ENCODE peak calls at places on chromosomes 6 and 20, in four cellular contexts. B is HCT116, Q is H1, V is GM12878. A is an unnamed sample.

GRCh38 chr20:18879262-18879661 is 65.7 kb downstream of the SCP2D1 start:
- DNase-seq in B (no peak), Q (no peak), V (no peak), A (no peak)

GRCh38 chr20:9911519-9911918 is 72.6 kb upstream of the PAK5 start:
- DNase-seq in B (no peak), Q (no peak), V (no peak), A (no peak)

GRCh38 chr20:15889073-15889923 is 684.0 kb downstream of the KIF16B start:
- DNase-seq in B (no peak), Q (no peak), V (no peak), A (no peak)

GRCh38 chr6:12957321-12958051 is 240.9 kb downstream of the PHACTR1 start:
- DNase-seq in B (no peak), Q (peak; percentile 57), V (no peak), A (no peak)

GRCh38 chr6:123962508-123962907 is 158.8 kb downstream of the NKAIN2 start:
- DNase-seq in B (no peak), Q (no peak), V (no peak), A (no peak)

GRCh38 chr20:39289831-39290230 is 327.7 kb downstream of the DHX35 start:
- DNase-seq in B (no peak), Q (no peak), V (no peak), A (no peak)

GRCh38 chr6:169253341-169253740 is 305 bp downstream of the THBS2 start:
- DNase-seq in B (no peak), Q (no peak), V (no peak), A (no peak)

GRCh38 chr20:37864275-37864674 is 38.7 kb upstream of the VSTM2L start:
- DNase-seq in B (no peak), Q (no peak), V (no peak), A (no peak)

GRCh38 chr20:35006009-35006408 is 50.3 kb downstream of the MYH7B start:
- DNase-seq in B (no peak), Q (no peak), V (no peak), A (no peak)

GRCh38 chr6:40543133-40543532 is 44.0 kb downstream of the LRFN2 start:
- DNase-seq in B (no peak), Q (no peak), V (no peak), A (no peak)

GRCh38 chr20:58398254-58398653 is 9.2 kb downstream of the VAPB start:
- DNase-seq in B (no peak), Q (no peak), V (no peak), A (no peak)

GRCh38 chr6:113351183-113351834 is 505.8 kb upstream of the MARCKS start:
- DNase-seq in B (no peak), Q (no peak), V (no peak), A (no peak)

GRCh38 chr6:28311139-28311823 is 24.7 kb downstream of the ZSCAN31 start:
- DNase-seq in B (no peak), Q (no peak), V (no peak), A (no peak)

GRCh38 chr6:129163551-129163950 is 280.6 kb downstream of the LAMA2 start:
- DNase-seq in B (no peak), Q (no peak), V (no peak), A (no peak)

GRCh38 chr6:133893324-133893692 is 4.4 kb downstream of the TCF21 start:
- DNase-seq in B (no peak), Q (no peak), V (no peak), A (no peak)

GRCh38 chr6:108068618-108069017 is 5.9 kb downstream of the OSTM1 start:
- DNase-seq in B (no peak), Q (no peak), V (peak; percentile 9), A (no peak)

GRCh38 chr6:107118976-107119375 is 3.7 kb upstream of the BEND3 start:
- DNase-seq in B (no peak), Q (no peak), V (no peak), A (no peak)

DNA sequence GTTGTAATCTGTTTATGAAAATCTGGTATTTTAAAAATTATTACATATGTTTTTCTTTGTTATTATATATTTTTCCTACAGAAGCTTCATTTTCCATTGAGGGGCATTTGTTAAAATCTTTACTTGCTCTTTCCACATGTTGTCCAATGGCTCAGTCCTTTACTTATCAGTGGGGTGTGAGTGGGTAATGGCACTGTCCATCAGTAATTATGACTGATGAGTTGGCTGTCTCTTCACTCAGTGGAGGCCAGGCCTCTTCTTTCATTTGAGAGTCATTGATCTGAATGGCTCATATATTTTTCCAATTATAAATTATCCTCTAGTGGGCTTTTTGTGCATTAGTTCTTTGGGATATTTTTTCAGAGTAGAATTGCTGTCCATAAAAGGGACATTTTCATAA is 45.7 kb downstream of the FARS2 start:
- DNase-seq in B (no peak), Q (no peak), V (no peak), A (no peak)
- TF ChIP-seq RAD21 in B (no peak), Q (no peak), V (no peak), A (no peak)

GRCh38 chr6:54747955-54748354 is 98.6 kb upstream of the FAM83B start:
- DNase-seq in B (no peak), Q (no peak), V (no peak), A (no peak)
- TF ChIP-seq EGR1 in B (no peak), Q (no peak), V (no peak), A (no peak)

GRCh38 chr6:32431142-32431541 is 8.5 kb upstream of the HLA-DRA start:
- DNase-seq in B (no peak), Q (no peak), V (no peak), A (no peak)

GRCh38 chr6:32427934-32428474 is 11.7 kb upstream of the HLA-DRA start:
- DNase-seq in B (no peak), Q (no peak), V (no peak), A (no peak)

GRCh38 chr6:32430179-32430578 is 9.5 kb upstream of the HLA-DRA start:
- DNase-seq in B (no peak), Q (no peak), V (no peak), A (no peak)

GRCh38 chr6:32427218-32427617 is 12.5 kb upstream of the HLA-DRA start:
- DNase-seq in B (no peak), Q (no peak), V (no peak), A (no peak)

GRCh38 chr6:32432050-32432450 is 7.6 kb upstream of the HLA-DRA start:
- DNase-seq in B (peak; percentile 40), Q (no peak), V (no peak), A (no peak)
- TF ChIP-seq RAD21 in B (peak; percentile 83), Q (peak; percentile 66), V (peak; percentile 76), A (peak; percentile 82)

GRCh38 chr6:16184554-16184953 is 53.8 kb upstream of the GMPR start:
- DNase-seq in B (no peak), Q (no peak), V (no peak), A (no peak)

GRCh38 chr6:16187185-16187584 is 51.2 kb upstream of the GMPR start:
- DNase-seq in B (no peak), Q (no peak), V (no peak), A (no peak)

GRCh38 chr6:16182428-16182827 is 53.5 kb downstream of the MYLIP start:
- DNase-seq in B (no peak), Q (no peak), V (no peak), A (no peak)

GRCh38 chr6:16181429-16182359 is 52.8 kb downstream of the MYLIP start:
- DNase-seq in B (peak; percentile 6), Q (no peak), V (no peak), A (no peak)

DNA sequence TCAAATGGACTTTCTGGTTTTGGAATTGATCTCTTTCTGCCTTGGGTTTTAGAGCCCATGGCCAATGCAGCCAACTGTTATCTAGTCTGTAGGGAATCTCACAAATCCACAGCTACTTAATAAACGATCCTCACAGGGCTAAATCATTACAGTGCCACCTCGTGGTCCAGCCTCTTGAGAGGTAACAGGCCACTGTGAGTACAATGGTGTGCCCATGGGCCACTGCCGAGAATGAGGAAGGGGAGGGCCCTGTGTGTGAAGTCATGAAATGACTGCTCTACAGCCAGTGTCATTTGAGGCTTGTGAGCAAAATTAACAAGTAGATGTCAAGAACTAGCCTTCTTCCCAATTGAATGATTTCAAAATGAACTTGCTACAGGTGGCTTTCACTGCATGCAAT is 54.3 kb upstream of the GMPR start:
- DNase-seq in B (peak; percentile 48), Q (no peak), V (peak; percentile 45), A (peak; percentile 55)
- TF ChIP-seq EGR1 in B (no peak), Q (no peak), V (no peak), A (no peak)

DNA sequence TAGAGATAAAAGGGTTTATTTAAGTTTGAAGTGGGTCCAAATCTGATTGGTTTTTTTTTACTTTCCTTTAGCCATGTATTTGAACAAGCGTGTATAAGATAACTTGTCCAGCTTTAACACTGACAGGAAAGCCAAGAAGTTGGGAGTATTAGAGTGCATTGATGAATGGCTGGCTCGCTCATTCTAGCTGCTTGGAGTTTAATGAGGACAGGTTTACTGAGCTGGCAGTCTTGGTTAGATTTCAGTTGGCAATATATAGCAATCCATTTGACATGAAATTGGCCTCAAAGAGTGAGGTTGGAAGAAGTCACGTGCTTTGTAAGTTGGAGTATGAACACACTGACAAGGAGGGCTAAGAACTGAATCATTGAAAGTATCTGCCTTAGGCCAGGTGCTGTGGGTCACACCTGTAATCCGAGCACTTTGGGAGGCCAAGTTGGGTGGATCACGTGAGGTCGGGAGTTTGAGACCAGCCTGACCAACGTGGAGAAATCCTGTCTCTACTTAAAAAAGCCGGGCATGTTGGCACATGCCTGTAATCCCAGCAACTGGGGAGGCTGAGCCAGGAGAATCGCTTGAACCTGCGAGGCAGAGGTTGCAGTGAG is 13.7 kb downstream of the SRSF3 start:
- DNase-seq in B (no peak), Q (no peak), V (no peak), A (no peak)
- TF ChIP-seq RAD21 in B (no peak), Q (no peak), V (no peak), A (no peak)

GRCh38 chr20:52422574-52423463 is 231.2 kb upstream of the ZFP64 start:
- DNase-seq in B (no peak), Q (no peak), V (no peak), A (no peak)
- TF ChIP-seq EGR1 in B (no peak), Q (no peak), V (no peak), A (no peak)

DNA sequence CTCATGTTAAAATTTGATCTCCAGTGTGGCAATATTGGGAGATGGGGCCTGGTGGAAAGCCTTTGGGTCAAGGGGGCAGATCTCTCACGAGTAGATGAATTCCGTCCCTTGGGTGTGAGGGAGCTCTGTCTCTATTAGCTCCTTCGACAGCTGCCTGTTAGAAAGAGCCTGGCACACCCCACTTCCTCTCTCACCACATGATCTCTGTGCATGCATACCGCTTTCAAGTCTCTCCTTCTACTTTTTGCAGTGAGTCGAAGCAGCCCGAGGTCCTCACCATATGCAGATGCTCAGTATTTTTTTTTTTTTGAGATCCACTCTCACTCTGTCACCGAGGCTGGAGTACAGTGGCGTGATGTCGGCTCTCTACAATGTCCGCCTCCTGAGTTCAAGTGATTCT is 176.9 kb downstream of the SYNDIG1 start:
- DNase-seq in B (no peak), Q (no peak), V (no peak), A (no peak)
- TF ChIP-seq RAD21 in B (no peak), Q (no peak), V (no peak), A (no peak)

DNA sequence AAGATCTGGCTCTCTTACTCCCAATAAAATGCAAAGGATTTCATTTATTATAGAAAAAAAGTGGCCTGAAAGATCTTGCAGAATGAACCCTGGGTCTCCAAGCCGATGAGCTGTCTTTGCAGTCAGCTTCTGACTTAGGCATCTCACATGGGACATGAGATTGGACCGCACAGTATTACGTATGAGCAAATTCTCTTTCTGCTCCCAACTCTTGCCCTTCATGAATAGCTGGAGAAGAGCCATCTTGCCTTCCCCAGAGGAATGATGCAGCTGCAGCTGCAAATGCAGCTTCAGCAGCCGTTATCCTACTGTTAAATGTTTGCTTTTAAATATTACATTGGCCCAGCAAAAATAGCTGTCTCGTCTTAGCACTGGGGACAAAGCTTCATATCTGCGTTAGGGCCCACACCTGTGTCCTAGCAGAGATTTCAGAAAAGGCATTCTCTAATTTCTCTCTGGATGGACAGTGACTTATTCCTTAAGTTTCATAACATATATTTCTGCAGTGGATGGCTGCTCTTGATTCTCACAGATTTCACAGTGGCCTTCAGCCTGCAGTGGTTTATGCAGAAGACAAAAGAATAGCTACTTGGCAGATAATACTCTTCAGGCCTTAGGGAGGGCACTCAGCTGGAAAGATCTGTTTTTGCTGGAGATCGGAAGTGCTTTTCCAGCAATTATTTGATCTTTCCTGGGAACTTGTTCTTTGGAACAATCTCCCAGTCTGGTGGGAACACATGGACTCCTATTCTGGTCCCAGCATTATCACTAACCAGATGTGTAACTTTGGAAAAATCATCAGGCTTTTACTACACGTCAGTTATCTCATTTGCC is 129.2 kb downstream of the FYN start:
- DNase-seq in B (no peak), Q (peak; percentile 17), V (no peak), A (no peak)
- TF ChIP-seq EGR1 in B (no peak), Q (no peak), V (no peak), A (no peak)